ENCODE peak calls at places on chromosomes 4 and X, in four cellular contexts. N, B, J and R are unnamed samples.

GRCh38 chr4:133929540-133929939 is 272.0 kb downstream of the PABPC4L start:
- DNase-seq in N (no peak), B (no peak), J (no peak), R (no peak)

GRCh38 chrX:47227334-47227583 is 5.5 kb upstream of the USP11 start:
- DNase-seq in N (no peak), B (no peak), J (no peak), R (no peak)

GRCh38 chr4:704198-704891 is 1.3 kb upstream of the PCGF3 start:
- DNase-seq in N (no peak), B (no peak), J (no peak), R (no peak)

GRCh38 chr4:38663021-38663800 is 788 bp upstream of the KLF3 start:
- DNase-seq in N (no peak), B (no peak), J (no peak), R (no peak)

GRCh38 chrX:123878177-123878576 is 18.3 kb downstream of the XIAP start:
- DNase-seq in N (peak), B (peak), J (peak), R (peak)

GRCh38 chrX:149540621-149541520 is at the start of gene EOLA1:
- DNase-seq in N (peak), B (peak), J (peak), R (peak)

GRCh38 chrX:1443496-1444075 is 9.1 kb downstream of the ASMTL start:
- DNase-seq in N (no peak), B (no peak), J (no peak), R (no peak)

GRCh38 chrX:133215747-133216146 is 2.4 kb downstream of the TFDP3 start:
- DNase-seq in N (no peak), B (no peak), J (peak), R (no peak)

GRCh38 chr4:143336828-143337599 is at the start of gene GAB1:
- DNase-seq in N (peak), B (peak), J (peak), R (peak)

GRCh38 chr4:83082777-83083176 is 31.8 kb downstream of the PLAC8 start:
- DNase-seq in N (peak), B (peak), J (peak), R (no peak)

GRCh38 chr4:137853424-137853823 is 321.1 kb upstream of the PCDH18 start:
- DNase-seq in N (no peak), B (no peak), J (no peak), R (peak)

GRCh38 chr4:52263612-52264011 is 212.5 kb downstream of the SPATA18 start:
- DNase-seq in N (no peak), B (no peak), J (no peak), R (no peak)

GRCh38 chr4:7159923-7160322 is 32.4 kb upstream of the SORCS2 start:
- DNase-seq in N (no peak), B (no peak), J (no peak), R (no peak)

GRCh38 chr4:118363166-118363565 is 10.4 kb upstream of the PRSS12 start:
- DNase-seq in N (no peak), B (no peak), J (no peak), R (no peak)

GRCh38 chrX:15929231-15929630 is 74.6 kb upstream of the AP1S2 start:
- DNase-seq in N (no peak), B (no peak), J (no peak), R (no peak)

GRCh38 chr4:168711197-168712120 is 214.6 kb downstream of the PALLD start:
- DNase-seq in N (peak), B (no peak), J (peak), R (no peak)

GRCh38 chr4:123312951-123313592 is 83.5 kb upstream of the SPRY1 start:
- DNase-seq in N (no peak), B (no peak), J (no peak), R (no peak)

GRCh38 chrX:37453821-37454220 is 104.7 kb downstream of the PRRG1 start:
- DNase-seq in N (no peak), B (no peak), J (no peak), R (no peak)

GRCh38 chr4:11589676-11590075 is 161.0 kb upstream of the HS3ST1 start:
- DNase-seq in N (no peak), B (no peak), J (peak), R (no peak)

GRCh38 chr4:47862297-47862696 is 24.4 kb upstream of the CORIN start:
- DNase-seq in N (no peak), B (no peak), J (peak), R (no peak)

GRCh38 chr4:1410491-1411325 is 4.5 kb upstream of the NKX1-1 start:
- DNase-seq in N (peak), B (peak), J (peak), R (peak)

GRCh38 chrX:41906515-41907165 is 16.7 kb downstream of the CASK start:
- DNase-seq in N (no peak), B (no peak), J (peak), R (no peak)